ENCODE peak calls at places on chromosomes 4 and X, in four cellular contexts. One of them, this sample, is unnamed.

GRCh38 chrX:124475358-124475757 is 129.0 kb downstream of the SH2D1A start:
- DNase-seq in OCI-LY7: no peak
- DNase-seq in cardiac muscle cell: no peak
- DNase-seq in tibial nerve: no peak
- DNase-seq in this sample: no peak

GRCh38 chrX:132017431-132018185 is 5.5 kb upstream of the STK26 start:
- DNase-seq in OCI-LY7: peak
- DNase-seq in cardiac muscle cell: no peak
- DNase-seq in tibial nerve: no peak
- DNase-seq in this sample: no peak

GRCh38 chr4:55359397-55359916 is 13.4 kb downstream of the SRD5A3 start:
- DNase-seq in OCI-LY7: no peak
- DNase-seq in cardiac muscle cell: peak
- DNase-seq in tibial nerve: no peak
- DNase-seq in this sample: no peak

GRCh38 chr4:42638993-42639392 is 17.9 kb downstream of the ATP8A1 start:
- DNase-seq in OCI-LY7: peak
- DNase-seq in cardiac muscle cell: no peak
- DNase-seq in tibial nerve: no peak
- DNase-seq in this sample: no peak

GRCh38 chr4:53541577-53542206 is 49.6 kb downstream of the LNX1 start:
- DNase-seq in OCI-LY7: no peak
- DNase-seq in cardiac muscle cell: peak
- DNase-seq in tibial nerve: no peak
- DNase-seq in this sample: no peak

GRCh38 chr4:3330682-3331081 is 37.9 kb downstream of the RGS12 start:
- DNase-seq in OCI-LY7: no peak
- DNase-seq in cardiac muscle cell: no peak
- DNase-seq in tibial nerve: no peak
- DNase-seq in this sample: peak

GRCh38 chrX:68822641-68823410 is 6.0 kb upstream of the EFNB1 start:
- DNase-seq in OCI-LY7: peak
- DNase-seq in cardiac muscle cell: peak
- DNase-seq in tibial nerve: no peak
- DNase-seq in this sample: peak

GRCh38 chr4:15479913-15480185 is 10.2 kb downstream of the CC2D2A start:
- DNase-seq in OCI-LY7: no peak
- DNase-seq in cardiac muscle cell: peak
- DNase-seq in tibial nerve: no peak
- DNase-seq in this sample: no peak

GRCh38 chrX:78886550-78886949 is 58.6 kb upstream of the P2RY10 start:
- DNase-seq in OCI-LY7: peak
- DNase-seq in cardiac muscle cell: peak
- DNase-seq in tibial nerve: no peak
- DNase-seq in this sample: peak

GRCh38 chrX:120452131-120452530 is 17.0 kb downstream of the LAMP2 start:
- DNase-seq in OCI-LY7: peak
- DNase-seq in cardiac muscle cell: peak
- DNase-seq in tibial nerve: no peak
- DNase-seq in this sample: peak

GRCh38 chrX:2417205-2417604 is 83.6 kb downstream of the DHRSX start:
- DNase-seq in OCI-LY7: no peak
- DNase-seq in cardiac muscle cell: no peak
- DNase-seq in tibial nerve: no peak
- DNase-seq in this sample: no peak

GRCh38 chr4:82947498-82947897 is 47.0 kb downstream of the THAP9 start:
- DNase-seq in OCI-LY7: no peak
- DNase-seq in cardiac muscle cell: no peak
- DNase-seq in tibial nerve: no peak
- DNase-seq in this sample: peak

GRCh38 chr4:8771258-8771590 is 100.4 kb downstream of the HMX1 start:
- DNase-seq in OCI-LY7: no peak
- DNase-seq in cardiac muscle cell: no peak
- DNase-seq in tibial nerve: no peak
- DNase-seq in this sample: no peak

GRCh38 chr4:1784789-1785591 is 8.1 kb upstream of the FGFR3 start:
- DNase-seq in OCI-LY7: no peak
- DNase-seq in cardiac muscle cell: peak
- DNase-seq in tibial nerve: no peak
- DNase-seq in this sample: no peak

GRCh38 chrX:106481341-106481740 is 130.4 kb upstream of the RADX start:
- DNase-seq in OCI-LY7: peak
- DNase-seq in cardiac muscle cell: peak
- DNase-seq in tibial nerve: no peak
- DNase-seq in this sample: peak

GRCh38 chr4:70902577-70903281 is 560 bp downstream of the MOB1B start:
- DNase-seq in OCI-LY7: peak
- DNase-seq in cardiac muscle cell: peak
- DNase-seq in tibial nerve: no peak
- DNase-seq in this sample: peak

GRCh38 chrX:1591102-1591862 is at the start of gene AKAP17A:
- DNase-seq in OCI-LY7: peak
- DNase-seq in cardiac muscle cell: peak
- DNase-seq in tibial nerve: peak
- DNase-seq in this sample: peak

GRCh38 chrX:53282313-53282712 is 929 bp upstream of the IQSEC2 start:
- DNase-seq in OCI-LY7: no peak
- DNase-seq in cardiac muscle cell: no peak
- DNase-seq in tibial nerve: no peak
- DNase-seq in this sample: no peak

GRCh38 chr4:525660-526059 is 26.6 kb downstream of the PIGG start:
- DNase-seq in OCI-LY7: no peak
- DNase-seq in cardiac muscle cell: no peak
- DNase-seq in tibial nerve: no peak
- DNase-seq in this sample: no peak

GRCh38 chrX:12197030-12197429 is 58.8 kb downstream of the FRMPD4 start:
- DNase-seq in OCI-LY7: no peak
- DNase-seq in cardiac muscle cell: peak
- DNase-seq in tibial nerve: no peak
- DNase-seq in this sample: no peak

GRCh38 chr4:1084796-1085403 is 28.5 kb downstream of the RNF212 start:
- DNase-seq in OCI-LY7: no peak
- DNase-seq in cardiac muscle cell: no peak
- DNase-seq in tibial nerve: no peak
- DNase-seq in this sample: no peak

GRCh38 chrX:136823175-136823574 is 42.4 kb upstream of the ARHGEF6 start:
- DNase-seq in OCI-LY7: no peak
- DNase-seq in cardiac muscle cell: no peak
- DNase-seq in tibial nerve: no peak
- DNase-seq in this sample: no peak

GRCh38 chrX:41823402-41823801 is 99.4 kb downstream of the GPR82 start:
- DNase-seq in OCI-LY7: no peak
- DNase-seq in cardiac muscle cell: peak
- DNase-seq in tibial nerve: no peak
- DNase-seq in this sample: no peak

GRCh38 chrX:153469811-153470410 is 465 bp downstream of the HAUS7 start:
- DNase-seq in OCI-LY7: peak
- DNase-seq in cardiac muscle cell: peak
- DNase-seq in tibial nerve: no peak
- DNase-seq in this sample: no peak

GRCh38 chr4:19438228-19438627 is 813.5 kb upstream of the SLIT2 start:
- DNase-seq in OCI-LY7: no peak
- DNase-seq in cardiac muscle cell: no peak
- DNase-seq in tibial nerve: no peak
- DNase-seq in this sample: no peak

GRCh38 chr4:172996571-172997216 is 171.9 kb upstream of the GALNT7 start:
- DNase-seq in OCI-LY7: no peak
- DNase-seq in cardiac muscle cell: peak
- DNase-seq in tibial nerve: no peak
- DNase-seq in this sample: no peak

GRCh38 chrX:153764786-153765137 is 713 bp downstream of the PLXNB3 start:
- DNase-seq in OCI-LY7: no peak
- DNase-seq in cardiac muscle cell: no peak
- DNase-seq in tibial nerve: no peak
- DNase-seq in this sample: no peak

GRCh38 chr4:97235516-97235915 is 907.8 kb downstream of the STPG2 start:
- DNase-seq in OCI-LY7: no peak
- DNase-seq in cardiac muscle cell: no peak
- DNase-seq in tibial nerve: no peak
- DNase-seq in this sample: no peak

GRCh38 chr4:144267084-144267483 is 126.6 kb upstream of the GYPA start:
- DNase-seq in OCI-LY7: no peak
- DNase-seq in cardiac muscle cell: no peak
- DNase-seq in tibial nerve: no peak
- DNase-seq in this sample: no peak